ENCODE peak calls at places on chromosomes 4 and X, in five cellular contexts. Z is GM12878, U is brain microvascular endothelial cell, A is tibial artery, O is osteoblast. L is an unnamed sample.
A peak's percentile ranks its signal among the peaks of the same experiment; 100 is the strongest.

GRCh38 chrX:134898450-134898849 is 92.3 kb upstream of the SMIM10 start:
- DNase-seq in U (no peak), O (no peak), A (no peak), Z (no peak), L (no peak)

GRCh38 chrX:48937065-48937907 is 18.5 kb upstream of the PIM2 start:
- DNase-seq in A (no peak), O (peak; percentile 49), Z (peak; percentile 79), U (peak; percentile 36), L (no peak)

GRCh38 chr4:75513529-75514130 is 573 bp downstream of the RCHY1 start:
- DNase-seq in O (no peak), Z (no peak), U (no peak), A (no peak), L (no peak)

GRCh38 chrX:132716006-132716405 is 227.2 kb upstream of the MBNL3 start:
- DNase-seq in U (no peak), A (no peak), O (peak; percentile 22), Z (no peak), L (no peak)

GRCh38 chrX:112512509-112512908 is 167.2 kb downstream of the LHFPL1 start:
- DNase-seq in Z (no peak), U (no peak), O (no peak), A (no peak), L (no peak)

GRCh38 chr4:38266616-38267015 is 306.4 kb downstream of the PTTG2 start:
- DNase-seq in A (no peak), O (peak; percentile 27), Z (no peak), U (no peak), L (no peak)

GRCh38 chr4:175035907-175036306 is 117.7 kb downstream of the ADAM29 start:
- DNase-seq in U (peak; percentile 85), A (no peak), O (no peak), Z (peak; percentile 5), L (no peak)

GRCh38 chr4:113635739-113636437 is 125.7 kb downstream of the CAMK2D start:
- DNase-seq in Z (no peak), O (peak; percentile 37), U (peak; percentile 70), A (no peak), L (no peak)

GRCh38 chrX:47501226-47502071 is 18.4 kb upstream of the ZNF41 start:
- DNase-seq in Z (no peak), O (peak; percentile 49), A (no peak), U (peak; percentile 39), L (no peak)

DNA sequence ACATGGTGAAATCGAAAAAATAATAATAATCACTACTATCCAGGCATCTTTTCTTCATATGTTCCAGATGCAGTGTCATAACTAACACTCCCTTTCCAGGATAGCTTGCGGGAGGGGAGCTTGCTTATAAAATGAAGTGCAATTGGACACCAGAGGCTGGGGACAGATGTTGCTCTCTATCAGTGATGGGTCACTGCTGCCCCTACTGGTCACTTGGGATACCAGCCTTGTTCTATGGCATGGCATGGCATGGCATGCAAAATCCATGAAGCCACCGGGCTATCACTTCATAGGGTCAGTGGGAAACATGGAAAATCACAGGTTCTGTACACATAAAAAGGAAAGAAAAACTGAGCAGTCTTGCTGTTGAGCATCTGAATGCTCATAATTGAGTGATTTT is 168.1 kb downstream of the GLRA2 start:
- DNase-seq in U (no peak), O (peak; percentile 15), A (no peak), Z (no peak), L (no peak)
- TF ChIP-seq CTCF in U (peak; percentile 80), O (peak; percentile 49), A (peak; percentile 17), Z (peak; percentile 66), L (peak; percentile 43)

GRCh38 chr4:147370881-147371280 is 110.0 kb upstream of the EDNRA start:
- DNase-seq in U (no peak), O (no peak), A (no peak), Z (no peak), L (no peak)

GRCh38 chr4:147368948-147369347 is 111.9 kb upstream of the EDNRA start:
- DNase-seq in O (no peak), Z (no peak), A (no peak), U (no peak), L (no peak)

GRCh38 chr4:147366164-147366563 is 114.7 kb upstream of the EDNRA start:
- DNase-seq in A (no peak), O (no peak), U (no peak), Z (no peak), L (no peak)

GRCh38 chr4:147370473-147370872 is 110.4 kb upstream of the EDNRA start:
- DNase-seq in Z (no peak), A (no peak), U (peak; percentile 72), O (no peak), L (no peak)

GRCh38 chr4:147367841-147368385 is 113.0 kb upstream of the EDNRA start:
- DNase-seq in U (no peak), Z (no peak), A (no peak), O (no peak), L (no peak)
- H3K4me3 ChIP-seq in U (no peak overlapping the region), Z (no peak overlapping the region), A (no peak overlapping the region), O (no peak overlapping the region), L (no peak overlapping the region)

DNA sequence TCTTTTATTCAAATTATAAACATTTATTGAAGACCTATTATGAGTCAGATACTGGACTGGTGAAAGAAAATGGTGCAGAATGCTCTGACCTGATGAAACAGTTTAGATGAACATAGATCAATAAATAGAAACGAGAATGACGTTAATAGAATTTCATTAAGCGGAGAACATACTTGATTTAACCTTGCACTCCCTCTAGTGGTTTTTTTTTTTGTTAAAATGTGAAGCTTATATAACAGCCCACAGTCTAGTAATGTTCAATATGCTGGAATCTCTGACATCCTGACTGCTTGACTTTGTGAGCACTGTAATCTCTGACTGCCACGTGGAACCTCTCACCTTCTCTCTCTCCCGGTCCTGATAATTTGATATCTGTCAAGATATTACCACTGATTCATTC is 32.3 kb downstream of the HDAC8 start:
- DNase-seq in O (no peak), A (no peak), U (no peak), Z (no peak), L (no peak)
- TF ChIP-seq CTCF in O (peak; percentile 40), A (peak; percentile 27), U (peak; percentile 25), Z (no peak), L (peak; percentile 26)

DNA sequence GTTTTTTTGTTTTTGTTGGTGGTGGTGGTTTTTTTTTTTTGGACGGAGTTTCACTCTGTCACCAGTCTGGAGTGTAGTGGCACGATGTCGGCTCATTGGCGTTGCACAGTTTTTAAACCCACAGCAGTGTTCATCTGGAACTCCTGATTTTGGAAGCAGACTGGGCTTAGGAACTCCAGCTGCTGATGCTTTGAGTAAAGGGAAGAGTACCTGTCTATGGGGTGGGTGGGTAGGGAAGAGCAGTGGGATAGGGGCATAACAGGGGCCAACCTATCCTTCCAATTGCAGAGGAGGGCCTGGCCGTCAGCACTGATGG is 2.0 kb downstream of the CD99 start:
- DNase-seq in O (no peak), A (no peak), U (no peak), Z (no peak), L (no peak)
- H3K4me3 ChIP-seq in O (peak overlapping the region; percentile 90), A (peak overlapping the region; percentile 66), U (peak overlapping the region; percentile 76), Z (peak overlapping the region; percentile 91), L (peak overlapping the region; percentile 92)

GRCh38 chr4:169492436-169493163 is 119.8 kb downstream of the NEK1 start:
- DNase-seq in O (peak; percentile 85), U (peak; percentile 41), Z (peak; percentile 13), A (no peak), L (no peak)

GRCh38 chr4:169491211-169491610 is 121.2 kb downstream of the NEK1 start:
- DNase-seq in Z (no peak), U (no peak), O (no peak), A (no peak), L (no peak)

DNA sequence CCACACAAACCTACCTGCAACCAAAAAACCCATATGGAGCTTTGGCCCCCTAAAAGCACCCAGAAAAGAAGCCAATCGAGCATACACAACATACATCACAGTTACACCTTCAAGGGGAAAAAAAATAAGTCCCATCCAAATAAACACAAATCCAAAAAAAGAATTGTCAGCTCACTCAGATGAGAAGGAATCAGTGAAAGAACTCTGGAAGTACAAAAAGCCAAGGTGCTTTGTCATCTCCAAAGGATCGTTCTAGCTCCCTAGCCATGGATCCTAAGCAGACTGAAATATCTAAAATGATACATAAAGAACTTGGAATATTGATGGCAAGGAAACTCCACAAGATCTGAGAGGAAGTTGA is 119.2 kb downstream of the NEK1 start:
- DNase-seq in O (no peak), U (no peak), Z (no peak), A (no peak), L (no peak)
- TF ChIP-seq CTCF in O (peak; percentile 2), U (no peak), Z (no peak), A (no peak), L (peak; percentile 55)

GRCh38 chrX:43514820-43515219 is 141.3 kb upstream of the MAOA start:
- DNase-seq in U (no peak), Z (no peak), O (no peak), A (no peak), L (no peak)
- H3K4me3 ChIP-seq in U (no peak overlapping the region), Z (no peak overlapping the region), O (no peak overlapping the region), A (no peak overlapping the region), L (no peak overlapping the region)

GRCh38 chr4:11293866-11294265 is 134.8 kb downstream of the HS3ST1 start:
- DNase-seq in O (no peak), Z (no peak), U (no peak), A (no peak), L (no peak)
- TF ChIP-seq CTCF in O (no peak), Z (no peak), U (no peak), A (no peak), L (no peak)